ENCODE peak calls at places on chromosomes 7 and 10, in seven cellular contexts. K, U, S, O, F, P and Y are unnamed samples.

GRCh38 chr7:79241288-79242055 is 212.0 kb downstream of the MAGI2 start:
- DNase-seq in K (no peak), U (no peak), S (no peak), O (no peak), F (peak), P (no peak), Y (no peak)

GRCh38 chr10:104304346-104304745 is 33.9 kb downstream of the ITPRIP start:
- DNase-seq in K (no peak), U (no peak), S (no peak), O (no peak), F (no peak), P (no peak), Y (no peak)

GRCh38 chr7:131370523-131370968 is 42.9 kb downstream of the MKLN1 start:
- DNase-seq in K (peak), U (peak), S (no peak), O (no peak), F (peak), P (no peak), Y (no peak)

GRCh38 chr7:143023047-143023446 is 3.9 kb downstream of the OR9A2 start:
- DNase-seq in K (no peak), U (no peak), S (no peak), O (no peak), F (no peak), P (no peak), Y (no peak)

GRCh38 chr10:63611078-63611477 is 89.9 kb downstream of the REEP3 start:
- DNase-seq in K (no peak), U (no peak), S (no peak), O (no peak), F (peak), P (no peak), Y (peak)

GRCh38 chr7:150996289-150997074 is 5.7 kb downstream of the NOS3 start:
- DNase-seq in K (no peak), U (no peak), S (no peak), O (no peak), F (no peak), P (no peak), Y (no peak)

GRCh38 chr10:78510566-78511323 is 477.1 kb downstream of the RPS24 start:
- DNase-seq in K (no peak), U (no peak), S (no peak), O (no peak), F (no peak), P (no peak), Y (no peak)

GRCh38 chr7:150784954-150785353 is 15.2 kb downstream of the TMEM176B start:
- DNase-seq in K (no peak), U (no peak), S (peak), O (no peak), F (no peak), P (peak), Y (no peak)

GRCh38 chr10:7846591-7846990 is 28.3 kb downstream of the TAF3 start:
- DNase-seq in K (no peak), U (no peak), S (no peak), O (no peak), F (peak), P (no peak), Y (no peak)

GRCh38 chr7:150778014-150778737 is 22.0 kb downstream of the TMEM176B start:
- DNase-seq in K (no peak), U (no peak), S (no peak), O (no peak), F (no peak), P (no peak), Y (no peak)

GRCh38 chr10:118701529-118702323 is 53.0 kb downstream of the CACUL1 start:
- DNase-seq in K (no peak), U (no peak), S (no peak), O (no peak), F (peak), P (no peak), Y (no peak)

GRCh38 chr7:142771353-142771723 is 568 bp downstream of the PRSS2 start:
- DNase-seq in K (no peak), U (peak), S (no peak), O (no peak), F (no peak), P (no peak), Y (no peak)

GRCh38 chr7:12475362-12476063 is 71.8 kb upstream of the VWDE start:
- DNase-seq in K (no peak), U (no peak), S (no peak), O (no peak), F (peak), P (no peak), Y (peak)

GRCh38 chr7:2019693-2020511 is 212.8 kb downstream of the MAD1L1 start:
- DNase-seq in K (no peak), U (peak), S (peak), O (no peak), F (peak), P (peak), Y (peak)

GRCh38 chr7:26993816-26994810 is 101.7 kb downstream of the HOXA1 start:
- DNase-seq in K (no peak), U (no peak), S (no peak), O (no peak), F (peak), P (no peak), Y (no peak)
- H3K27ac ChIP-seq in K (no peak), U (no peak), S (no peak), O (no peak), F (peak), P (no peak), Y (peak)

GRCh38 chr7:106891545-106892410 is 26.7 kb downstream of the PIK3CG start:
- DNase-seq in K (no peak), U (no peak), S (no peak), O (no peak), F (no peak), P (no peak), Y (no peak)
- TF ChIP-seq CTCF in K (no peak), U (no peak), S (no peak), O (no peak), F (no peak), P (no peak), Y (no peak)

GRCh38 chr10:13820591-13821377 is 234.0 kb downstream of the PRPF18 start:
- DNase-seq in K (no peak), U (no peak), S (no peak), O (no peak), F (no peak), P (no peak), Y (no peak)
- H3K27ac ChIP-seq in K (no peak), U (no peak), S (no peak), O (no peak), F (no peak), P (no peak), Y (no peak)

DNA sequence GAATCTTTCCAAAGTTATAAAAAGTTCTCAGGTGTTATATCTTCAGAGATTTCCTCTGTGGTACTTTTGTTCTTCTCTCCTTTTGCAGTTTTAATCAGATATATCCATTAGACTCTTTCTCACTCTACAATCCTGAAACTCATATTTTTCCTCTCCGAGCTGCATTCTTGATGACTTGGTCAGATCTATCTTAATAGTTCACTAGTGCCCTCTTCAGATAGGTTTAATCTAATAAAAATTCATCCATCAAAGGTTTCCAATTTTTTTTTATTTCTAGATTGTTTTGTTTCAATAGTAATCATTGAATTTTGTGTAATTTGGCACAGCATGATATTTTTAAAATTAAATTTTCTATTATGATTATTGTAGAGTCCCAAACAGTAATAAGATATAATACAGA is 21.8 kb upstream of the DGKB start:
- DNase-seq in K (no peak), U (no peak), S (no peak), O (no peak), F (no peak), P (no peak), Y (no peak)
- TF ChIP-seq CTCF in K (no peak), U (no peak), S (no peak), O (no peak), F (no peak), P (no peak), Y (no peak)

DNA sequence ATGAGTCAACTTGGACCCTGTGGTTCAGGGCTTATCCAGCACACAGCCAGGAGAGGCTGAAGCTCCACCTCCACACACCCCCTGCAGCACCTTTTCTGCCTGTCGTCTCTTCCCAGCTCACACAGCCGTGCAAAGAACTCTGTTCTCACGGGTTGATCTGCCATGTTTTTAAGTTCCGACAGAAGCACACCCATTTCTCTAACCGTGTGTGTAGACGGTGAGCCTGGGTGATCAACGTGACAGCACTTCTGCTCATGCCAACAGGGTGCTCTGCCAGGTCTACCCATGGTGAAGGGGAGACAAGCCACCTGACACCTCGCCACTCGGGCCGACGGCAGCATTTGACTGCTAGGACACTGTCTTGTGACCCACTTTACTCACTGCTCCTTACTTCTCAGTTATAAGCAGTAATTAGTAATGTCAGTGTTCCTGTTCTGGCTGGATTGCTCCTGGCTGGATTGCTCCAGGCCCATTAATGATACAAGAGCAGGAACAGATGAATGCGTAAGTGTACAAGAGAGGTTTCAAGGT is 90.5 kb downstream of the RNF216 start:
- DNase-seq in K (no peak), U (no peak), S (peak), O (no peak), F (no peak), P (no peak), Y (no peak)
- H3K27ac ChIP-seq in K (no peak), U (peak), S (peak), O (peak), F (peak), P (peak), Y (peak)

DNA sequence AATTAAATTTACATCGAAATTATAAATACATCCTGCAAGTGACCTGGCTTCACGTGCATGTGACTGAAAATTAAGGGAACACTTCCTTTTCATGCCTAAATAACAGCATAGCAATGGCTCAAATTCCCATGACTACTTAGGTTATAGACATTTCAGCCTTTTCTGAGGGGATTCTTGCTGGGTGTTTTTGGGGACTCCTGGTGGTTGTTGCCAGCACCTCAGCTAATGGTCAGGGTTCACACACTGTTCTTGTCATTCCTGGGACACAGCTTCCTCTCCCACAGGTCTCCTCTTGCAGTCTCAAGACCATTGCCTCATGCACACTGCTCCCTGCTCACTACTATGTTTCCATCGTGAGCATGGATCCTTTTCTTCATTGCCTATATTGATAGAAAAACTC is 148.9 kb upstream of the GLI3 start:
- DNase-seq in K (no peak), U (no peak), S (no peak), O (no peak), F (no peak), P (no peak), Y (no peak)
- TF ChIP-seq CTCF in K (no peak), U (no peak), S (no peak), O (no peak), F (peak), P (no peak), Y (peak)